ENCODE peak calls at places on chromosomes 3 and 15, in seven cellular contexts. J is HTR-8/SVneo, S is T follicular helper cell, V is PC-3, Z is NCI-H524, M is body of pancreas, K is astrocyte. E is an unnamed sample.

GRCh38 chr3:125231895-125232294 is 19.3 kb upstream of the SLC12A8 start:
- DNase-seq in J (peak; percentile 17), S (no peak), V (peak; percentile 16), Z (peak; percentile 7), M (no peak), K (peak; percentile 94), E (no peak)

GRCh38 chr3:186534113-186534669 is 10.0 kb downstream of the CRYGS start:
- DNase-seq in J (no peak), S (no peak), V (no peak), Z (no peak), M (no peak), K (no peak), E (no peak)

GRCh38 chr3:49013738-49014660 is 4.4 kb downstream of the DALRD3 start:
- DNase-seq in J (no peak), S (peak; percentile 26), V (peak; percentile 69), Z (peak; percentile 24), M (peak; percentile 49), K (no peak), E (no peak)

GRCh38 chr15:91051248-91051647 is 28.9 kb upstream of the VPS33B start:
- DNase-seq in J (no peak), S (no peak), V (no peak), Z (no peak), M (no peak), K (no peak), E (no peak)

GRCh38 chr3:120648290-120648689 is 33.7 kb downstream of the HGD start:
- DNase-seq in J (no peak), S (no peak), V (no peak), Z (no peak), M (no peak), K (no peak), E (no peak)

GRCh38 chr3:138051946-138052802 is 42.2 kb downstream of the CLDN18 start:
- DNase-seq in J (peak; percentile 43), S (no peak), V (peak; percentile 60), Z (peak; percentile 79), M (peak; percentile 41), K (no peak), E (no peak)

GRCh38 chr3:178719036-178719635 is 182.9 kb downstream of the KCNMB2 start:
- DNase-seq in J (no peak), S (no peak), V (no peak), Z (peak; percentile 54), M (no peak), K (no peak), E (no peak)

GRCh38 chr3:149199474-149199873 is 22.2 kb downstream of the CP start:
- DNase-seq in J (peak; percentile 54), S (no peak), V (peak; percentile 62), Z (peak; percentile 25), M (no peak), K (peak; percentile 51), E (no peak)

GRCh38 chr3:67361770-67362169 is 292.6 kb downstream of the SUCLG2 start:
- DNase-seq in J (no peak), S (no peak), V (no peak), Z (no peak), M (no peak), K (no peak), E (no peak)

GRCh38 chr3:51390600-51391074 is 448 bp upstream of the RBM15B start:
- DNase-seq in J (no peak), S (no peak), V (no peak), Z (no peak), M (no peak), K (no peak), E (no peak)

GRCh38 chr3:17478673-17479072 is 263.8 kb downstream of the TBC1D5 start:
- DNase-seq in J (no peak), S (no peak), V (peak; percentile 72), Z (no peak), M (no peak), K (peak; percentile 60), E (peak; percentile 78)

GRCh38 chr15:77566092-77566491 is 66.6 kb downstream of the LINGO1 start:
- DNase-seq in J (no peak), S (no peak), V (no peak), Z (no peak), M (no peak), K (no peak), E (no peak)

GRCh38 chr3:196969001-196969659 is 497 bp upstream of the PIGZ start:
- DNase-seq in J (peak; percentile 39), S (no peak), V (peak; percentile 19), Z (peak; percentile 49), M (no peak), K (no peak), E (no peak)

GRCh38 chr15:77091072-77091471 is 20.2 kb upstream of the TSPAN3 start:
- DNase-seq in J (no peak), S (no peak), V (no peak), Z (no peak), M (no peak), K (no peak), E (no peak)

GRCh38 chr3:194872669-194872977 is 186.9 kb downstream of the FAM43A start:
- DNase-seq in J (peak; percentile 63), S (no peak), V (peak; percentile 96), Z (peak; percentile 64), M (no peak), K (peak; percentile 70), E (no peak)

GRCh38 chr3:112097378-112097777 is 11.2 kb downstream of the C3orf52 start:
- DNase-seq in J (peak; percentile 79), S (no peak), V (peak; percentile 100), Z (no peak), M (peak; percentile 89), K (peak; percentile 99), E (peak; percentile 98)

GRCh38 chr3:62873672-62874397 is 1.4 kb downstream of the CADPS start:
- DNase-seq in J (peak; percentile 4), S (no peak), V (no peak), Z (peak; percentile 85), M (peak; percentile 57), K (peak; percentile 50), E (no peak)

E was measured in epithelial cell of prostate.